ENCODE peak calls at places on chromosome 15, in eight cellular contexts. W is CD8-positive, alpha-beta T cell; I is GM19239; G is lung; N is NCI-H146; J is hypothalamus; D is EL; Z is glomerular endothelial cell. V is an unnamed sample.

GRCh38 chr15:96348112-96349027 is 17.9 kb downstream of the NR2F2 start:
- DNase-seq in W (no peak), I (no peak), G (no peak), N (no peak), J (no peak), D (no peak), Z (no peak), V (no peak)

GRCh38 chr15:85879334-85880163 is 84.8 kb upstream of the KLHL25 start:
- DNase-seq in W (no peak), I (no peak), G (no peak), N (no peak), J (no peak), D (no peak), Z (no peak), V (no peak)

GRCh38 chr15:95429345-95429744 is 901.2 kb upstream of the NR2F2 start:
- DNase-seq in W (no peak), I (no peak), G (no peak), N (no peak), J (no peak), D (no peak), Z (no peak), V (no peak)

GRCh38 chr15:78085928-78086327 is 6.4 kb upstream of the SH2D7 start:
- DNase-seq in W (no peak), I (no peak), G (no peak), N (no peak), J (no peak), D (peak), Z (no peak), V (no peak)

GRCh38 chr15:63246691-63247464 is 30.5 kb upstream of the APH1B start:
- DNase-seq in W (no peak), I (no peak), G (peak), N (no peak), J (no peak), D (peak), Z (no peak), V (no peak)

GRCh38 chr15:28875461-28875965 is 10.3 kb upstream of the APBA2 start:
- DNase-seq in W (no peak), I (no peak), G (no peak), N (no peak), J (no peak), D (no peak), Z (no peak), V (no peak)

GRCh38 chr15:37019479-37020433 is 80.6 kb downstream of the MEIS2 start:
- DNase-seq in W (no peak), I (no peak), G (peak), N (peak), J (no peak), D (no peak), Z (peak), V (no peak)

GRCh38 chr15:74202461-74203401 is at the start of gene STRA6:
- DNase-seq in W (no peak), I (no peak), G (no peak), N (peak), J (no peak), D (peak), Z (no peak), V (no peak)

GRCh38 chr15:76147906-76148553 is 88.2 kb downstream of the TMEM266 start:
- DNase-seq in W (peak), I (peak), G (peak), N (peak), J (no peak), D (peak), Z (no peak), V (no peak)

GRCh38 chr15:100873029-100873677 is 6.5 kb upstream of the ALDH1A3 start:
- DNase-seq in W (peak), I (peak), G (peak), N (peak), J (no peak), D (peak), Z (peak), V (peak)

GRCh38 chr15:60004019-60004845 is at the start of gene FOXB1:
- DNase-seq in W (no peak), I (no peak), G (no peak), N (peak), J (no peak), D (no peak), Z (no peak), V (peak)

GRCh38 chr15:80739919-80740318 is 39.3 kb upstream of the CEMIP start:
- DNase-seq in W (no peak), I (no peak), G (no peak), N (no peak), J (no peak), D (no peak), Z (no peak), V (no peak)

GRCh38 chr15:67696087-67696486 is 129.2 kb upstream of the SKOR1 start:
- DNase-seq in W (no peak), I (no peak), G (no peak), N (no peak), J (no peak), D (no peak), Z (no peak), V (no peak)

GRCh38 chr15:92970656-92971055 is 70.5 kb downstream of the CHD2 start:
- DNase-seq in W (no peak), I (no peak), G (no peak), N (no peak), J (no peak), D (peak), Z (no peak), V (no peak)

GRCh38 chr15:83698294-83698693 is 44.4 kb downstream of the ADAMTSL3 start:
- DNase-seq in W (no peak), I (no peak), G (peak), N (no peak), J (no peak), D (peak), Z (no peak), V (no peak)

GRCh38 chr15:67370206-67370954 is 115.8 kb downstream of the IQCH start:
- DNase-seq in W (no peak), I (no peak), G (no peak), N (no peak), J (no peak), D (no peak), Z (no peak), V (no peak)

GRCh38 chr15:47188766-47189507 is 528.4 kb upstream of the SEMA6D start:
- DNase-seq in W (no peak), I (no peak), G (no peak), N (peak), J (no peak), D (no peak), Z (no peak), V (no peak)

GRCh38 chr15:25803541-25803940 is 59.6 kb downstream of the ATP10A start:
- DNase-seq in W (no peak), I (no peak), G (no peak), N (no peak), J (no peak), D (no peak), Z (no peak), V (no peak)

GRCh38 chr15:48064435-48064834 is 56.4 kb upstream of the SLC24A5 start:
- DNase-seq in W (no peak), I (no peak), G (no peak), N (no peak), J (no peak), D (no peak), Z (no peak), V (no peak)

GRCh38 chr15:58070801-58071418 is 5.4 kb upstream of the ALDH1A2 start:
- DNase-seq in W (no peak), I (no peak), G (peak), N (peak), J (peak), D (peak), Z (peak), V (no peak)

GRCh38 chr15:31328425-31328998 is 1.9 kb downstream of the KLF13 start:
- DNase-seq in W (peak), I (no peak), G (no peak), N (peak), J (no peak), D (peak), Z (no peak), V (no peak)

GRCh38 chr15:45377630-45378148 is 655 bp downstream of the GATM start:
- DNase-seq in W (no peak), I (no peak), G (no peak), N (no peak), J (peak), D (no peak), Z (no peak), V (no peak)

GRCh38 chr15:25876231-25877140 is 13.4 kb upstream of the ATP10A start:
- DNase-seq in W (no peak), I (no peak), G (no peak), N (no peak), J (no peak), D (no peak), Z (no peak), V (no peak)

GRCh38 chr15:54772663-54773062 is 424.1 kb downstream of the RSL24D1 start:
- DNase-seq in W (no peak), I (no peak), G (no peak), N (no peak), J (no peak), D (no peak), Z (no peak), V (peak)

GRCh38 chr15:70770863-70771262 is 7.5 kb upstream of the UACA start:
- DNase-seq in W (no peak), I (no peak), G (no peak), N (no peak), J (no peak), D (no peak), Z (no peak), V (no peak)

GRCh38 chr15:72168131-72168825 is 29.3 kb downstream of the GRAMD2A start:
- DNase-seq in W (no peak), I (no peak), G (no peak), N (peak), J (no peak), D (peak), Z (no peak), V (peak)

GRCh38 chr15:83873966-83874365 is 220.0 kb downstream of the ADAMTSL3 start:
- DNase-seq in W (no peak), I (no peak), G (no peak), N (no peak), J (no peak), D (no peak), Z (no peak), V (no peak)

GRCh38 chr15:74651251-74651741 is 35.7 kb downstream of the CLK3 start:
- DNase-seq in W (no peak), I (no peak), G (no peak), N (peak), J (no peak), D (no peak), Z (no peak), V (no peak)

GRCh38 chr15:37995461-37996347 is 61.3 kb downstream of the TMCO5A start:
- DNase-seq in W (no peak), I (no peak), G (no peak), N (peak), J (no peak), D (peak), Z (peak), V (peak)

V was measured in GDM1.